ENCODE peak calls at places on chromosomes 6 and 20, in seven cellular contexts. W, P, L, C, D, U and I are unnamed samples.

GRCh38 chr20:47664744-47665143 is 120.5 kb downstream of the SULF2 start:
- DNase-seq in W (no peak), P (no peak), L (no peak), C (no peak), D (no peak), U (no peak), I (no peak)

GRCh38 chr6:35259946-35260626 is 551 bp downstream of the ZNF76 start:
- DNase-seq in W (peak; percentile 25), P (peak; percentile 83), L (peak; percentile 55), C (peak; percentile 85), D (peak; percentile 87), U (peak; percentile 88), I (peak; percentile 68)

GRCh38 chr6:135254471-135254870 is 73.4 kb downstream of the MYB start:
- DNase-seq in W (no peak), P (no peak), L (no peak), C (no peak), D (no peak), U (no peak), I (no peak)

GRCh38 chr20:23655551-23656211 is 17.9 kb upstream of the CST3 start:
- DNase-seq in W (no peak), P (no peak), L (no peak), C (peak; percentile 80), D (peak; percentile 85), U (no peak), I (peak; percentile 41)

GRCh38 chr6:65557224-65557623 is 149.8 kb downstream of the EYS start:
- DNase-seq in W (no peak), P (no peak), L (no peak), C (no peak), D (no peak), U (peak; percentile 34), I (no peak)

GRCh38 chr20:60572991-60573390 is 614.8 kb downstream of the CDH26 start:
- DNase-seq in W (no peak), P (no peak), L (no peak), C (no peak), D (no peak), U (no peak), I (no peak)

GRCh38 chr6:75530696-75531095 is 37.1 kb upstream of the FILIP1 start:
- DNase-seq in W (peak; percentile 52), P (no peak), L (no peak), C (no peak), D (no peak), U (no peak), I (no peak)

GRCh38 chr6:82971877-82972460 is 93.7 kb downstream of the UBE3D start:
- DNase-seq in W (no peak), P (no peak), L (no peak), C (no peak), D (no peak), U (no peak), I (no peak)

GRCh38 chr6:169894377-169894960 is 143.0 kb downstream of the ERMARD start:
- DNase-seq in W (no peak), P (no peak), L (no peak), C (no peak), D (no peak), U (no peak), I (no peak)

GRCh38 chr20:18613553-18613952 is 25.7 kb downstream of the DTD1 start:
- DNase-seq in W (no peak), P (no peak), L (no peak), C (no peak), D (no peak), U (no peak), I (no peak)

GRCh38 chr6:130742282-130742681 is 84.9 kb upstream of the SMLR1 start:
- DNase-seq in W (peak; percentile 54), P (no peak), L (no peak), C (no peak), D (no peak), U (no peak), I (no peak)

GRCh38 chr6:1335367-1336037 is 23.6 kb downstream of the FOXQ1 start:
- DNase-seq in W (peak; percentile 92), P (no peak), L (no peak), C (peak; percentile 58), D (no peak), U (peak; percentile 75), I (no peak)

GRCh38 chr6:16334671-16335070 is 96.3 kb downstream of the GMPR start:
- DNase-seq in W (peak; percentile 87), P (no peak), L (peak; percentile 84), C (peak; percentile 84), D (peak; percentile 88), U (no peak), I (peak; percentile 62)

GRCh38 chr6:7058250-7058923 is 49.4 kb upstream of the RREB1 start:
- DNase-seq in W (peak; percentile 99), P (no peak), L (peak; percentile 89), C (peak; percentile 63), D (no peak), U (no peak), I (no peak)

GRCh38 chr20:24100370-24101011 is 111.9 kb upstream of the GGTLC1 start:
- DNase-seq in W (peak; percentile 22), P (peak; percentile 32), L (no peak), C (no peak), D (no peak), U (no peak), I (peak; percentile 47)

GRCh38 chr20:29876911-29877285 is 1380.6 kb upstream of the DEFB115 start:
- DNase-seq in W (no peak), P (no peak), L (no peak), C (no peak), D (no peak), U (peak; percentile 51), I (no peak)

GRCh38 chr6:74128536-74128935 is 432.5 kb downstream of the CD109 start:
- DNase-seq in W (no peak), P (no peak), L (no peak), C (no peak), D (no peak), U (no peak), I (no peak)

GRCh38 chr6:106773482-106773881 is 144.1 kb downstream of the QRSL1 start:
- DNase-seq in W (no peak), P (no peak), L (no peak), C (no peak), D (no peak), U (no peak), I (no peak)

GRCh38 chr20:10619427-10619826 is 54.4 kb downstream of the JAG1 start:
- DNase-seq in W (peak; percentile 95), P (no peak), L (no peak), C (no peak), D (no peak), U (no peak), I (no peak)

GRCh38 chr6:104473021-104473429 is 386.7 kb downstream of the HACE1 start:
- DNase-seq in W (no peak), P (no peak), L (no peak), C (no peak), D (no peak), U (no peak), I (no peak)

GRCh38 chr6:105851181-105851580 is 235.0 kb upstream of the PRDM1 start:
- DNase-seq in W (peak; percentile 20), P (no peak), L (no peak), C (no peak), D (no peak), U (no peak), I (no peak)

GRCh38 chr6:54618597-54618996 is 228.0 kb upstream of the FAM83B start:
- DNase-seq in W (no peak), P (no peak), L (no peak), C (no peak), D (no peak), U (no peak), I (no peak)

GRCh38 chr6:81572020-81572419 is 180.5 kb downstream of the TENT5A start:
- DNase-seq in W (no peak), P (no peak), L (no peak), C (no peak), D (peak; percentile 67), U (no peak), I (no peak)

GRCh38 chr6:111850288-111850937 is 22.8 kb downstream of the FYN start:
- DNase-seq in W (peak; percentile 16), P (no peak), L (no peak), C (no peak), D (no peak), U (peak; percentile 45), I (no peak)

GRCh38 chr20:3768342-3769130 is 983 bp upstream of the ADISSP start:
- DNase-seq in W (peak; percentile 78), P (peak; percentile 88), L (peak; percentile 44), C (peak; percentile 84), D (peak; percentile 91), U (peak; percentile 87), I (peak; percentile 60)

GRCh38 chr6:128599036-128599435 is 78.6 kb upstream of the PTPRK start:
- DNase-seq in W (peak; percentile 18), P (no peak), L (no peak), C (no peak), D (no peak), U (no peak), I (no peak)

GRCh38 chr20:34369265-34369664 is 6.2 kb downstream of the ITCH start:
- DNase-seq in W (no peak), P (no peak), L (no peak), C (no peak), D (no peak), U (no peak), I (no peak)
- H3K36me3 ChIP-seq in W (peaks cover 7% of the 10 kb centered on the region), P (peaks cover 36% of the 10 kb centered on the region), L (peaks cover 32% of the 10 kb centered on the region), C (peaks cover 47% of the 10 kb centered on the region), D (peaks cover 13% of the 10 kb centered on the region), U (no peaks in the 10 kb centered on the region), I (no peaks in the 10 kb centered on the region)

GRCh38 chr20:25276533-25277050 is 28.7 kb downstream of the PYGB start:
- DNase-seq in W (no peak), P (no peak), L (no peak), C (peak; percentile 45), D (peak; percentile 60), U (peak; percentile 65), I (no peak)
- H3K36me3 ChIP-seq in W (peaks cover 35% of the 10 kb centered on the region), P (peaks cover 58% of the 10 kb centered on the region), L (peaks cover 29% of the 10 kb centered on the region), C (peaks cover 61% of the 10 kb centered on the region), D (peaks cover 74% of the 10 kb centered on the region), U (peaks cover 7% of the 10 kb centered on the region), I (peaks cover 8% of the 10 kb centered on the region)

GRCh38 chr6:144551339-144551738 is 266.2 kb downstream of the UTRN start:
- DNase-seq in W (no peak), P (no peak), L (no peak), C (no peak), D (no peak), U (no peak), I (no peak)
- H3K36me3 ChIP-seq in W (no peaks in the 10 kb centered on the region), P (peaks cover 81% of the 10 kb centered on the region), L (peaks cover 54% of the 10 kb centered on the region), C (peaks cover 74% of the 10 kb centered on the region), D (peaks cover 5% of the 10 kb centered on the region), U (peaks cover 8% of the 10 kb centered on the region), I (peaks cover 7% of the 10 kb centered on the region)

DNA sequence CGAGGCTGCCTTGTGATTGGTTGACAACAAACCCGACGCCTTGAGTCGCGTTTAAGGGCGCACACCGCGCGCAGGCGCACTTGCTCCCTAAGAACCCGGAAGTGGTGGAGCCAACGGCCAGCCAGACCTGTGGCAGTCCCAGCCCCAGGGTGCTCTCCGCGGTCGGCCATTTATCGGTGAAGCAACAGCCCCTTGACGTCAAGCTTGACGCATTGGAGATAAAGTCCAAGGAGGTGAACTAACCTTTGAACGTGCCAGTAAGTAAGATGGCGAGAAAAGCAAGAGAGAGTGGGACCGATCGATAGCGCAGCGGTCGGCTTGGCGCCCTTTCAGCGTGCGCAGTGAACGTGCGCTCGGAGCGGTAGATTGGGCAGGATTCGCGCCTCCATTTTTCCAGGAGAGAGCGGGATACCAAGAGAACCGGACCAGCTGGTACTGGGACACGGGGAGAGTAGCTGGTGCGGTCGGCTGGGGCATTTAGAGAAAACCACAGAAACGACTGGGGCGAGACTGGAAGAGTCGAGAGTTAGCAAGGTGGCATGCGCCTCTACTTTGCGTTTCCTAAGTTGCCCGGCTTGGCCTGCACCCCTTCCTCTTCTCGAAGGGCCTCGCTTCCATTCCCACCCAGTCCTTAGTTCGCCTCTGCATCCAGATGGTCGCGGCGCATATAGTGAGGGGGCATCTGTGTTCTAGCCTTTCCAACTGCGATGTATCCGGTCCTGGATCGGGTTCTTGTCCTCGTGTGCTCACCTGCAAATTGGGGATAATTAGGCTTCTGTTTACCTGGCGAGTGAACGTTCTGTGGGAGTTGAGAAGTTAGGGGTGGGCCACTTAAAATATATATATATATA is at the start of gene CSTF1:
- DNase-seq in W (peak; percentile 100), P (peak; percentile 100), L (peak; percentile 98), C (peak; percentile 100), D (peak; percentile 100), U (peak; percentile 100), I (peak; percentile 97)
- H3K36me3 ChIP-seq in W (peaks cover 15% of the 10 kb centered on the region), P (peaks cover 25% of the 10 kb centered on the region), L (peaks cover 22% of the 10 kb centered on the region), C (peaks cover 23% of the 10 kb centered on the region), D (peaks cover 6% of the 10 kb centered on the region), U (peaks cover 22% of the 10 kb centered on the region), I (peaks cover 16% of the 10 kb centered on the region)